ENCODE peak calls at places on chromosomes 1 and 21, in ten cellular contexts. F is upper lobe of right lung, V is GM23338, M is lung, Q is foreskin fibroblast, Y is cardiac fibroblast, X is fibroblast of pulmonary artery, Z is uterus, D is AG04449, G is GM23248. H is an unnamed sample.

GRCh38 chr1:29713857-29714256 is 477.5 kb downstream of the PTPRU start:
- DNase-seq in D (no peak), X (peak; percentile 44), Y (peak; percentile 24), M (no peak), F (no peak), V (no peak), Z (no peak), G (peak; percentile 42), Q (peak; percentile 28), H (no peak)

GRCh38 chr1:32448773-32449456 is 16.0 kb upstream of the ZBTB8B start:
- DNase-seq in Y (peak; percentile 33), D (no peak), Z (no peak), V (peak; percentile 89), F (no peak), Q (no peak), M (no peak), X (peak; percentile 25), G (peak; percentile 30), H (no peak)

GRCh38 chr1:189121941-189122340 is 1355.7 kb downstream of the BRINP3 start:
- DNase-seq in D (no peak), M (no peak), X (no peak), G (no peak), Y (no peak), Q (no peak), Z (no peak), F (no peak), V (no peak), H (no peak)

GRCh38 chr1:52460686-52461085 is 56.3 kb downstream of the PRPF38A start:
- DNase-seq in V (no peak), G (peak; percentile 65), X (peak; percentile 12), F (no peak), Z (no peak), Q (peak; percentile 9), D (no peak), Y (peak; percentile 10), M (no peak), H (no peak)

GRCh38 chr1:10891081-10891480 is 94.6 kb upstream of the CASZ1 start:
- DNase-seq in M (no peak), Z (no peak), Q (no peak), G (no peak), V (no peak), Y (no peak), D (no peak), F (no peak), X (no peak), H (no peak)

GRCh38 chr1:110630770-110631663 is 24.9 kb upstream of the KCNA2 start:
- DNase-seq in Z (peak; percentile 58), D (no peak), V (peak; percentile 92), F (peak; percentile 87), Q (peak; percentile 42), X (peak; percentile 69), G (peak; percentile 77), M (peak; percentile 83), Y (peak; percentile 64), H (no peak)

GRCh38 chr1:160224606-160225005 is 19.4 kb downstream of the PEA15 start:
- DNase-seq in G (no peak), X (no peak), Y (no peak), D (no peak), Q (no peak), Z (no peak), F (no peak), M (no peak), V (no peak), H (no peak)

GRCh38 chr1:40620150-40620549 is 45.3 kb downstream of the RIMS3 start:
- DNase-seq in Y (no peak), F (no peak), M (no peak), V (no peak), D (no peak), G (no peak), X (no peak), Z (no peak), Q (no peak), H (no peak)

GRCh38 chr21:41895643-41896493 is 16.7 kb upstream of the PRDM15 start:
- DNase-seq in G (no peak), Q (no peak), D (no peak), Z (no peak), F (no peak), X (no peak), V (peak; percentile 56), Y (no peak), M (no peak), H (no peak)

GRCh38 chr21:42839271-42840231 is 39.8 kb downstream of the WDR4 start:
- DNase-seq in F (peak; percentile 59), Q (no peak), Y (no peak), Z (peak; percentile 12), M (no peak), X (no peak), D (no peak), V (no peak), G (no peak), H (no peak)

GRCh38 chr1:87684786-87685185 is 356.1 kb downstream of the LMO4 start:
- DNase-seq in Y (peak; percentile 65), V (peak; percentile 11), M (no peak), Q (peak; percentile 6), X (peak; percentile 64), F (no peak), D (peak; percentile 10), G (peak; percentile 58), Z (no peak), H (peak; percentile 14)

GRCh38 chr1:84505167-84506001 is 802 bp upstream of the SPATA1 start:
- DNase-seq in Y (no peak), Z (no peak), M (peak; percentile 55), Q (no peak), D (no peak), X (peak; percentile 71), G (peak; percentile 90), V (peak; percentile 74), F (no peak), H (peak; percentile 11)

DNA sequence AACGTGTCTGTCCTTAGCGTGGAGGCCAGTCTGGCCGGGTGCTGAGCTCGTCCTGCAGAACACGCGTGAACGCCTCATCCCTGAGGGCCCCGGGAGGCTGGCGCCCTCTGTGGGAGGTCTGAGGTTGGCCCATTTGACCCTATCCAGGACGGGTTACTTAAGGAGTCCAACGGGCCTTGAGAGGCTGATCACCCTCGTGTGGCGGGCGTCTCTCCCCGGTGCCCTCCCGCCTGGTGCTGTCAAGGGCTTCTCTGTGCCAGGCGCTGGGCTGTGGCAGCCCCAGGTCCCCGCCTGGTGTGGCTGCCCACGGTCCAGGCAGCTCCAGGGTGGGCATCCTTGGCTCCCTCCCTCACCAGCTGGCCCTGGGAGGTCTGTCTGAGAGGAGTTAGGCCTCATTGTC is 9.7 kb downstream of the SKI start:
- DNase-seq in Q (no peak), F (no peak), Z (no peak), Y (no peak), V (peak; percentile 65), G (peak; percentile 66), D (no peak), M (no peak), X (no peak), H (no peak)
- H3K4me3 ChIP-seq in Q (no peak overlapping the region), F (no peak overlapping the region), Z (no peak overlapping the region), Y (no peak overlapping the region), V (no peak overlapping the region), G (no peak overlapping the region), D (no peak overlapping the region), M (no peak overlapping the region), X (no peak overlapping the region), H (no peak overlapping the region)

DNA sequence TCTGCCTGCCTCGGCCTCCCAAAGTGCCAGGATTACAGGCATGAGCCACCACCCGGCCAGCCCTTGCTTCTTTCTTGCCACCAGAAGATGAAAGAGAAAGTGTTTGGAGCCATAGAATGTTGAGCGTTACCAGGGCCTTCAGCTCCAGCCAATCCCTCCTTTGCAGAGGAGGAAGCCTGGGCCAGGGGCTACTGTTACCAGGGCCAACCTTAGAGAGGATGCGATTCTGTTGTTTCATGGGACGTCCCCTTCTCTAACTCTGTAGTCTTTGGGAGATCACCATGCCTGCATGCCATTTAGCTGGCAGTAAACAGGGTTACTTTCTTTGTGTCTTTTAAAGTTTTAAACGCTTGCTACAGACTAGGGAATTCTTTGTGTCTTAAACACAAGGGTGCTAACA is 45.8 kb downstream of the CLDN14 start:
- DNase-seq in Y (no peak), Q (no peak), D (no peak), Z (no peak), F (no peak), X (no peak), G (no peak), M (no peak), V (peak; percentile 12), H (no peak)
- H3K4me3 ChIP-seq in Y (no peak overlapping the region), Q (no peak overlapping the region), D (no peak overlapping the region), Z (no peak overlapping the region), F (no peak overlapping the region), X (no peak overlapping the region), G (no peak overlapping the region), M (no peak overlapping the region), V (no peak overlapping the region), H (no peak overlapping the region)

GRCh38 chr1:98030483-98030882 is 109.6 kb upstream of the DPYD start:
- DNase-seq in Z (no peak), D (no peak), Y (no peak), M (no peak), X (peak; percentile 49), Q (no peak), G (peak; percentile 58), V (no peak), F (no peak), H (no peak)
- H3K4me3 ChIP-seq in Z (no peak overlapping the region), D (no peak overlapping the region), Y (no peak overlapping the region), M (no peak overlapping the region), X (no peak overlapping the region), Q (no peak overlapping the region), G (no peak overlapping the region), V (no peak overlapping the region), F (no peak overlapping the region), H (no peak overlapping the region)

GRCh38 chr1:27570823-27571222 is 33.1 kb downstream of the AHDC1 start:
- DNase-seq in F (no peak), D (no peak), Q (no peak), V (peak; percentile 86), Z (no peak), X (no peak), M (no peak), G (no peak), Y (no peak), H (no peak)
- H3K4me3 ChIP-seq in F (no peak overlapping the region), D (no peak overlapping the region), Q (no peak overlapping the region), V (peak overlapping the region; percentile 54), Z (no peak overlapping the region), X (no peak overlapping the region), M (no peak overlapping the region), G (no peak overlapping the region), Y (no peak overlapping the region), H (no peak overlapping the region)

GRCh38 chr1:115107501-115108260 is 18.4 kb upstream of the TSPAN2 start:
- DNase-seq in D (no peak), Y (peak; percentile 69), F (no peak), V (no peak), Q (peak; percentile 39), M (no peak), X (peak; percentile 72), G (peak; percentile 78), Z (no peak), H (no peak)
- H3K4me3 ChIP-seq in D (no peak overlapping the region), Y (no peak overlapping the region), F (no peak overlapping the region), V (no peak overlapping the region), Q (no peak overlapping the region), M (no peak overlapping the region), X (no peak overlapping the region), G (no peak overlapping the region), Z (no peak overlapping the region), H (no peak overlapping the region)

H was measured in skeletal muscle cell.